ENCODE peak calls at places on chromosomes 7 and 10, in six cellular contexts. I is endothelial cell, Y is gastrocnemius medialis, T is NCI-H524, V is RWPE1, B is anterior cingulate cortex. E is an unnamed sample.

GRCh38 chr7:130912910-130913720 is 179.1 kb upstream of the KLF14 start:
- DNase-seq in I (no peak), Y (no peak), T (no peak), V (peak), B (no peak), E (no peak)

GRCh38 chr7:129947001-129947400 is 5.8 kb downstream of the UBE2H start:
- DNase-seq in I (no peak), Y (no peak), T (no peak), V (no peak), B (no peak), E (no peak)

GRCh38 chr10:122427280-122427679 is 27.2 kb upstream of the ARMS2 start:
- DNase-seq in I (no peak), Y (no peak), T (no peak), V (no peak), B (no peak), E (no peak)

GRCh38 chr10:33509231-33509871 is 174.9 kb upstream of the NRP1 start:
- DNase-seq in I (peak), Y (no peak), T (no peak), V (peak), B (no peak), E (no peak)

GRCh38 chr7:55180821-55181542 is 162.2 kb downstream of the EGFR start:
- DNase-seq in I (no peak), Y (no peak), T (no peak), V (no peak), B (no peak), E (no peak)

GRCh38 chr7:103660455-103661371 is 214.7 kb upstream of the SLC26A5 start:
- DNase-seq in I (no peak), Y (no peak), T (peak), V (peak), B (no peak), E (no peak)

GRCh38 chr10:121313119-121313858 is 285.0 kb downstream of the FGFR2 start:
- DNase-seq in I (no peak), Y (no peak), T (no peak), V (peak), B (no peak), E (no peak)

GRCh38 chr7:112205348-112206237 is 606 bp downstream of the DOCK4 start:
- DNase-seq in I (peak), Y (peak), T (peak), V (peak), B (no peak), E (peak)

GRCh38 chr7:22697322-22697859 is 29.6 kb upstream of the IL6 start:
- DNase-seq in I (no peak), Y (no peak), T (no peak), V (no peak), B (no peak), E (no peak)

GRCh38 chr7:91263359-91264082 is 712 bp upstream of the FZD1 start:
- DNase-seq in I (peak), Y (no peak), T (peak), V (no peak), B (no peak), E (peak)

GRCh38 chr10:59131673-59132072 is 44.8 kb upstream of the PHYHIPL start:
- DNase-seq in I (no peak), Y (no peak), T (no peak), V (no peak), B (no peak), E (no peak)

GRCh38 chr7:17640730-17641377 is 299.4 kb downstream of the SNX13 start:
- DNase-seq in I (peak), Y (no peak), T (peak), V (peak), B (no peak), E (peak)

GRCh38 chr10:73920084-73920483 is 9.2 kb downstream of the PLAU start:
- DNase-seq in I (no peak), Y (peak), T (no peak), V (peak), B (no peak), E (no peak)

GRCh38 chr7:76333388-76334101 is 25.2 kb downstream of the YWHAG start:
- DNase-seq in I (no peak), Y (peak), T (no peak), V (no peak), B (no peak), E (no peak)

GRCh38 chr7:30237271-30237695 is 47.1 kb upstream of the ZNRF2 start:
- DNase-seq in I (no peak), Y (no peak), T (peak), V (no peak), B (no peak), E (no peak)

GRCh38 chr7:129841465-129841864 is 111.3 kb downstream of the UBE2H start:
- DNase-seq in I (no peak), Y (no peak), T (no peak), V (no peak), B (no peak), E (no peak)

GRCh38 chr7:127884066-127884559 is 147.1 kb downstream of the LRRC4 start:
- DNase-seq in I (no peak), Y (no peak), T (peak), V (no peak), B (no peak), E (peak)

GRCh38 chr7:28705350-28705749 is 252.8 kb downstream of the TRIL start:
- DNase-seq in I (no peak), Y (no peak), T (no peak), V (no peak), B (no peak), E (no peak)

GRCh38 chr7:105298439-105298894 is 90.3 kb downstream of the SRPK2 start:
- DNase-seq in I (no peak), Y (no peak), T (no peak), V (no peak), B (no peak), E (no peak)

GRCh38 chr10:25465582-25466372 is 291.0 kb downstream of the GPR158 start:
- DNase-seq in I (no peak), Y (no peak), T (no peak), V (no peak), B (no peak), E (no peak)

GRCh38 chr7:114007391-114007790 is 88.6 kb upstream of the PPP1R3A start:
- DNase-seq in I (no peak), Y (no peak), T (no peak), V (no peak), B (no peak), E (no peak)

E was measured in NCI-H2171.